ENCODE peak calls at places on chromosomes 3 and 15, in four cellular contexts. G, E, L and S are unnamed samples. For H3K4me1 and H3K27me3, the result is how much of the 10 kb centered on the place peaks cover.

GRCh38 chr3:52396011-52396906 is 48.6 kb downstream of the SEMA3G start:
- DNase-seq in G (no peak), E (no peak), L (no peak), S (no peak)

GRCh38 chr3:192915306-192915705 is 2.4 kb downstream of the MB21D2 start:
- DNase-seq in E (peak), L (peak), G (peak), S (peak)

GRCh38 chr3:156471431-156471830 is 83.5 kb downstream of the SSR3 start:
- DNase-seq in L (peak), G (peak), E (no peak), S (no peak)

GRCh38 chr3:185732782-185733181 is 92.1 kb downstream of the IGF2BP2 start:
- DNase-seq in G (peak), L (peak), E (peak), S (peak)

GRCh38 chr15:73074241-73074640 is 22.0 kb downstream of the NEO1 start:
- DNase-seq in E (no peak), L (no peak), G (no peak), S (no peak)

GRCh38 chr15:30041868-30042267 is 40.9 kb upstream of the GOLGA8J start:
- DNase-seq in L (no peak), E (no peak), G (no peak), S (no peak)

GRCh38 chr15:69468241-69469121 is 15.9 kb downstream of the RPLP1 start:
- DNase-seq in L (peak), G (no peak), E (peak), S (peak)

GRCh38 chr3:9205345-9206143 is 43.9 kb downstream of the SRGAP3 start:
- DNase-seq in E (no peak), G (no peak), L (no peak), S (no peak)

GRCh38 chr15:88834211-88834812 is 31.1 kb downstream of the ACAN start:
- DNase-seq in L (peak), G (peak), E (peak), S (peak)

GRCh38 chr15:90400759-90401314 is 12.8 kb downstream of the IQGAP1 start:
- DNase-seq in G (peak), E (peak), L (peak), S (peak)
- H3K4me1 ChIP-seq in G (half or more), E (under half), L (under half), S (under half)

DNA sequence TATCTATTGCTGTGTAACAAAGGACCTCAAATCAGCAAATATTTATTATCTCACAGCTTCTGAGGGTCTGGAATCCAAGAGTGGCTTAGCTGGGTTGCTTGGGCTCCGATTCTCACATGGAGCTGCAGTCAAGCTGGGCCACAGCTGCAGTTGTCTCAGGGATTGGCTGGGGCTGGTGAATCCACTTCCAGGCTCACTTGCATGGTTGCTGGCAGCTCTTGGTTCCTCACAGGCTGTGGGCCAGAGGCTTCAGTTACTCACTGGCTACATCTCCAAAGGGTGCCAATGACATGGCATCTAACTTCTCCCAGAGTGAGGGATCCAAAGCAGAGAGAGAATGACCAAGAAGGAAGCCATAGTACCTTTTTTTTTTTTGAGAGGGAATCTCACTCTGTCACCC is 13.9 kb upstream of the SYNM start:
- DNase-seq in E (no peak), L (no peak), G (no peak), S (peak)
- H3K9ac ChIP-seq in E (no peak), L (no peak), G (no peak), S (no peak)

GRCh38 chr3:11239796-11240195 is 32.4 kb upstream of the ATG7 start:
- DNase-seq in E (no peak), G (no peak), L (no peak), S (no peak)
- H3K27me3 ChIP-seq in E (under half), G (under half), L (under half), S (under half)

DNA sequence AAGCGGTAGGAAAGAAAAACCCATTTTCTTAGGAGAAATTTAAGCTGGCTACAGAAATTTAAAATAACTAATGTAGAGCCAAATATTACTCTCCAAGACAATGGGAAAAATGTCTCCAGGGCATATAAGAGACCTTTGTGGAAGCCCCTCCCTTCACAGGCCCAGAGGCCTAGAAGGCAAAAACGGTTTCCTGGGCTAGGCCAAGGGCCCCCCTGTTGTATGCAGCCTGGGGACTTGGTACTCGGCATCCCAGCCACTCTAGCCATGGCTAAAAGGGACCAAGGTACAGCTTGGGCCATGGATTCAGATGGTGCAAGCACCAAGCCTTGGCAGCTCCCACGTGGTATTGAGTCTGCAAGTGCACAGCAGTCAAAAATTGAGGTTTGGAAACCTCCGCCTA is 90.1 kb downstream of the CGGBP1 start:
- DNase-seq in E (no peak), G (no peak), L (no peak), S (no peak)
- H3K4me1 ChIP-seq in E (under half), G (under half), L (under half), S (under half)

GRCh38 chr15:32730677-32731654 is 13.2 kb downstream of the GREM1 start:
- DNase-seq in L (no peak), G (peak), E (no peak), S (peak)
- H3K9ac ChIP-seq in L (peak), G (no peak), E (no peak), S (no peak)

GRCh38 chr3:147411235-147411607 is 2.1 kb downstream of the ZIC1 start:
- DNase-seq in G (no peak), L (no peak), E (peak), S (peak)

GRCh38 chr3:147410126-147410517 is 957 bp downstream of the ZIC1 start:
- DNase-seq in L (no peak), E (no peak), G (no peak), S (peak)

GRCh38 chr3:147411777-147412176 is 2.6 kb downstream of the ZIC1 start:
- DNase-seq in L (no peak), G (no peak), E (no peak), S (peak)

GRCh38 chr3:147409143-147410121 is at the start of gene ZIC1:
- DNase-seq in E (no peak), G (no peak), L (peak), S (peak)

GRCh38 chr3:147410518-147411234 is 1.5 kb downstream of the ZIC1 start:
- DNase-seq in L (peak), G (no peak), E (peak), S (peak)
- H3K27me3 ChIP-seq in L (half or more), G (half or more), E (half or more), S (half or more)

GRCh38 chr3:31077826-31078225 is 183.4 kb upstream of the GADL1 start:
- DNase-seq in G (peak), E (peak), L (peak), S (no peak)

GRCh38 chr3:31077021-31077601 is 182.7 kb upstream of the GADL1 start:
- DNase-seq in E (peak), G (peak), L (peak), S (no peak)

GRCh38 chr3:31081031-31081662 is 186.7 kb upstream of the GADL1 start:
- DNase-seq in G (no peak), E (no peak), L (no peak), S (no peak)

GRCh38 chr3:31079691-31080090 is 185.2 kb upstream of the GADL1 start:
- DNase-seq in G (no peak), E (peak), L (no peak), S (no peak)
- H3K4me1 ChIP-seq in G (under half), E (under half), L (under half), S (under half)

GRCh38 chr3:134456121-134456520 is 29.7 kb downstream of the ANAPC13 start:
- DNase-seq in G (no peak), L (no peak), E (no peak), S (peak)

GRCh38 chr3:134459506-134460041 is 26.2 kb downstream of the ANAPC13 start:
- DNase-seq in G (no peak), L (no peak), E (no peak), S (peak)

GRCh38 chr3:134460965-134461364 is 24.8 kb downstream of the ANAPC13 start:
- DNase-seq in G (no peak), E (peak), L (peak), S (no peak)

GRCh38 chr3:134458451-134458850 is 27.3 kb downstream of the ANAPC13 start:
- DNase-seq in E (peak), L (no peak), G (no peak), S (no peak)

GRCh38 chr3:134457331-134458125 is 28.3 kb downstream of the ANAPC13 start:
- DNase-seq in L (no peak), E (no peak), G (no peak), S (peak)
- H3K9ac ChIP-seq in L (no peak), E (no peak), G (no peak), S (no peak)

GRCh38 chr3:13698498-13698897 is 149.6 kb downstream of the FBLN2 start:
- DNase-seq in E (no peak), G (no peak), L (no peak), S (peak)
- H3K27me3 ChIP-seq in E (under half), G (under half), L (under half), S (under half)